ENCODE peak calls at places on chromosomes 6 and 20, in five cellular contexts. I is left ventricle myocardium inferior, V is IMR-90, J is BJ, Y is A673. D is an unnamed sample.

GRCh38 chr6:87730310-87730709 is 28.3 kb upstream of the AKIRIN2 start:
- DNase-seq in Y (no peak), V (peak; percentile 63), J (no peak), I (peak; percentile 75), D (no peak)

GRCh38 chr20:21017381-21018085 is 88.6 kb downstream of the LINC00237 start:
- DNase-seq in Y (no peak), V (no peak), I (no peak), J (no peak), D (no peak)

GRCh38 chr20:52804455-52804966 is 167.6 kb upstream of the TSHZ2 start:
- DNase-seq in V (no peak), J (no peak), Y (no peak), I (no peak), D (no peak)

GRCh38 chr20:63594043-63594561 is 20.1 kb upstream of the HELZ2 start:
- DNase-seq in Y (no peak), J (peak; percentile 31), I (no peak), V (peak; percentile 53), D (no peak)

GRCh38 chr20:59222982-59223610 is 59.5 kb downstream of the ZNF831 start:
- DNase-seq in V (no peak), I (no peak), Y (no peak), J (no peak), D (no peak)

GRCh38 chr6:3228046-3228671 is 706 bp upstream of the TUBB2B start:
- DNase-seq in I (no peak), V (no peak), J (no peak), Y (no peak), D (no peak)

GRCh38 chr6:146878564-146879343 is 280.0 kb downstream of the ADGB start:
- DNase-seq in V (no peak), J (no peak), I (no peak), Y (no peak), D (no peak)

GRCh38 chr6:14280766-14281293 is 163.3 kb downstream of the CD83 start:
- DNase-seq in V (no peak), J (no peak), Y (no peak), I (no peak), D (no peak)

GRCh38 chr6:98828210-98828798 is 6.1 kb upstream of the POU3F2 start:
- DNase-seq in Y (no peak), I (no peak), V (no peak), J (no peak), D (no peak)

GRCh38 chr6:117404548-117404947 is 21.2 kb downstream of the ROS1 start:
- DNase-seq in J (no peak), Y (no peak), I (no peak), V (peak; percentile 21), D (no peak)

GRCh38 chr6:10453596-10453995 is 38.7 kb upstream of the TFAP2A start:
- DNase-seq in J (no peak), Y (no peak), V (no peak), I (no peak), D (peak; percentile 82)

GRCh38 chr20:8148501-8148900 is 16.4 kb downstream of the PLCB1 start:
- DNase-seq in J (no peak), I (no peak), V (peak; percentile 41), Y (no peak), D (no peak)

GRCh38 chr20:53208110-53208908 is 236.2 kb downstream of the TSHZ2 start:
- DNase-seq in I (no peak), Y (peak; percentile 51), V (no peak), J (no peak), D (no peak)

GRCh38 chr6:162069995-162070394 is 657.6 kb downstream of the PRKN start:
- DNase-seq in J (no peak), V (no peak), I (no peak), Y (no peak), D (no peak)

GRCh38 chr6:164827537-164827936 is 481.9 kb downstream of the C6orf118 start:
- DNase-seq in I (no peak), Y (no peak), V (no peak), J (no peak), D (no peak)

GRCh38 chr6:136173519-136174507 is 76.3 kb downstream of the MTFR2 start:
- DNase-seq in J (no peak), Y (peak; percentile 31), V (peak; percentile 96), I (no peak), D (no peak)

GRCh38 chr20:63775096-63775978 is 35.8 kb downstream of the SLC2A4RG start:
- DNase-seq in Y (peak; percentile 77), V (peak; percentile 19), J (no peak), I (no peak), D (no peak)

GRCh38 chr20:23143986-23144695 is 58.0 kb upstream of the CD93 start:
- DNase-seq in Y (no peak), V (no peak), I (no peak), J (no peak), D (peak; percentile 89)

GRCh38 chr20:45345104-45345936 is 2.9 kb downstream of the SDC4 start:
- DNase-seq in J (no peak), I (no peak), Y (no peak), V (no peak), D (peak; percentile 94)

GRCh38 chr6:153301602-153302001 is 170.5 kb upstream of the RGS17 start:
- DNase-seq in Y (no peak), I (no peak), V (no peak), J (no peak), D (no peak)

GRCh38 chr6:118896339-118897136 is 2.6 kb downstream of the ASF1A start:
- DNase-seq in J (no peak), V (peak; percentile 69), I (no peak), Y (peak; percentile 69), D (peak; percentile 16)

GRCh38 chr6:54717849-54718455 is 128.6 kb upstream of the FAM83B start:
- DNase-seq in J (no peak), V (peak; percentile 37), Y (peak; percentile 67), I (no peak), D (peak; percentile 59)

GRCh38 chr6:40185486-40185885 is 251.2 kb upstream of the MOCS1 start:
- DNase-seq in V (no peak), I (no peak), Y (no peak), J (no peak), D (no peak)

GRCh38 chr6:43972915-43973304 is 154.3 kb downstream of the MRPL14 start:
- DNase-seq in Y (peak; percentile 47), J (peak; percentile 60), I (peak; percentile 87), V (peak; percentile 95), D (no peak)

GRCh38 chr6:34146801-34147592 is 1.1 kb upstream of the GRM4 start:
- DNase-seq in Y (no peak), V (peak; percentile 7), I (no peak), J (no peak), D (no peak)

GRCh38 chr20:33994624-33994913 is 858 bp downstream of the RALY start:
- DNase-seq in I (no peak), V (no peak), J (no peak), Y (no peak), D (no peak)

GRCh38 chr6:44511126-44511525 is 123.6 kb downstream of the CDC5L start:
- DNase-seq in I (no peak), J (no peak), V (no peak), Y (no peak), D (no peak)

GRCh38 chr6:30591008-30591407 is 19.8 kb downstream of the ABCF1 start:
- DNase-seq in J (no peak), Y (no peak), I (no peak), V (peak; percentile 72), D (peak; percentile 86)

GRCh38 chr6:92538296-92538695 is 881.1 kb downstream of the EPHA7 start:
- DNase-seq in V (no peak), I (no peak), Y (no peak), J (peak; percentile 0), D (no peak)

GRCh38 chr6:143939364-143939763 is 68.7 kb downstream of the PLAGL1 start:
- DNase-seq in Y (no peak), J (no peak), I (no peak), V (no peak), D (no peak)

GRCh38 chr6:18990313-18990978 is 603.3 kb downstream of the RNF144B start:
- DNase-seq in I (peak; percentile 64), Y (peak; percentile 90), J (no peak), V (peak; percentile 20), D (no peak)

GRCh38 chr6:147604373-147604772 is 95.9 kb downstream of the SAMD5 start:
- DNase-seq in Y (peak; percentile 15), V (no peak), J (no peak), I (no peak), D (no peak)

GRCh38 chr6:81682238-81682795 is 70.2 kb downstream of the TENT5A start:
- DNase-seq in Y (peak; percentile 90), J (no peak), V (no peak), I (no peak), D (no peak)

GRCh38 chr6:126040826-126041225 is 54.5 kb downstream of the TRMT11 start:
- DNase-seq in I (no peak), Y (no peak), J (peak; percentile 35), V (peak; percentile 78), D (peak; percentile 42)

GRCh38 chr6:146864885-146865284 is 266.1 kb downstream of the ADGB start:
- DNase-seq in V (no peak), J (no peak), I (no peak), Y (no peak), D (no peak)

GRCh38 chr6:1144842-1145755 is 166.8 kb upstream of the FOXQ1 start:
- DNase-seq in J (peak; percentile 88), I (no peak), Y (no peak), V (peak; percentile 76), D (no peak)
- H3K4me3 ChIP-seq in J (no peak overlapping the region), I (no peak overlapping the region), Y (no peak overlapping the region), V (no peak overlapping the region), D (no peak overlapping the region)

GRCh38 chr20:46607191-46607848 is 43.9 kb downstream of the SLC13A3 start:
- DNase-seq in V (no peak), J (no peak), I (no peak), Y (no peak), D (no peak)
- TF ChIP-seq CTCF in V (no peak), J (no peak), I (no peak), Y (no peak), D (no peak)

GRCh38 chr6:95230071-95230740 is 347.1 kb upstream of the MANEA start:
- DNase-seq in V (peak; percentile 25), J (no peak), Y (no peak), I (no peak), D (no peak)
- H3K27me3 ChIP-seq in V (no peaks in the 10 kb centered on the region), J (no peaks in the 10 kb centered on the region), Y (no peaks in the 10 kb centered on the region), I (no peaks in the 10 kb centered on the region), D (no peaks in the 10 kb centered on the region)

GRCh38 chr6:37059344-37060194 is 54.1 kb downstream of the FGD2 start:
- DNase-seq in I (peak; percentile 61), J (peak; percentile 90), V (peak; percentile 97), Y (peak; percentile 91), D (peak; percentile 95)
- H3K4me3 ChIP-seq in I (no peak overlapping the region), J (no peak overlapping the region), V (peak overlapping the region; percentile 1), Y (no peak overlapping the region), D (peak overlapping the region; percentile 45)

GRCh38 chr6:138387577-138388368 is 10.1 kb downstream of the SMIM28 start:
- DNase-seq in V (no peak), I (no peak), Y (no peak), J (no peak), D (no peak)
- TF ChIP-seq CTCF in V (no peak), I (no peak), Y (no peak), J (no peak), D (no peak)

DNA sequence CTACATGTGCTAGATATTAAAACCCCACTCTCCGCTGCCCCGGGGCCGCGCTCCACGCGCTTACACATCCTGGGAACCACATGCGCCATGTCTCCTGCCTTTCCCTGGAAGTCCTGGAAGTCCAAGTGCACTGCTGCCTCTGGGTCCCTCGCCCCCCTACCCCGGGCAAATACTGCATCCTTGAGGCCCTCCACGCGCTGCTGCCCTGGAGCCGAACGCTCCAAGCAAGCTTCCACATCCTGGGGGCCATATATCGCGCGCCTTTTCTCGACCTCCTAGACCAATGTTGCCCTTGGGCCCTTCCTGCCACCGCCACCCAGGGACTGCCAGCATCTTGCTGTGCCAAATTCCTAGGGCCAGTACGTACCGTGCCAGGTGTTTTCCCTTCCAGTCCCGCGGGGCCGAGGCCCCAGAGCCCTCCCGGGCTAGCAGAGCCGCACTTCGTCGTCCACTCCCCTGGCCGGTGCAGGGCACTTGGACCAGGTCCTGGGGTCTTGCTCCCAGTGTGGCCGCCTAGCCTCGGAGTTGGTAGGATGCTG is 779 bp upstream of the KCNG1 start:
- DNase-seq in V (no peak), Y (no peak), J (no peak), I (no peak), D (no peak)
- H3K27me3 ChIP-seq in V (peaks cover 10% of the 10 kb centered on the region), Y (no peaks in the 10 kb centered on the region), J (peaks cover 10% of the 10 kb centered on the region), I (peaks cover 100% of the 10 kb centered on the region), D (peaks cover 85% of the 10 kb centered on the region)

D was measured in PC-9.